ENCODE peak calls at places on chromosomes 1 and 21, in four cellular contexts. H is HL-60, C is K562, E is GM12878. N is an unnamed sample.

GRCh38 chr1:203439086-203439620 is 36.5 kb upstream of the PRELP start:
- DNase-seq in H (no peak), E (no peak), C (no peak), N (no peak)

GRCh38 chr1:18109756-18110597 is 2.4 kb downstream of the IGSF21 start:
- DNase-seq in C (peak), E (no peak), H (no peak), N (peak)

GRCh38 chr21:29072873-29073221 is 601 bp downstream of the CCT8 start:
- DNase-seq in H (no peak), C (no peak), E (no peak), N (no peak)

GRCh38 chr1:18908911-18909771 is 6.8 kb upstream of the ALDH4A1 start:
- DNase-seq in E (no peak), H (no peak), C (peak), N (no peak)

GRCh38 chr21:33554236-33554981 is 11.6 kb downstream of the SON start:
- DNase-seq in E (no peak), H (no peak), C (no peak), N (no peak)

GRCh38 chr1:27589841-27590426 is 14.0 kb downstream of the AHDC1 start:
- DNase-seq in C (no peak), H (no peak), E (no peak), N (no peak)

GRCh38 chr1:63693956-63694607 is 79.7 kb upstream of the ROR1 start:
- DNase-seq in H (no peak), C (no peak), E (no peak), N (peak)

GRCh38 chr1:156436319-156437043 is 64.1 kb downstream of the MEF2D start:
- DNase-seq in C (no peak), H (no peak), E (no peak), N (no peak)

GRCh38 chr1:192763756-192764155 is 45.1 kb upstream of the RGS2 start:
- DNase-seq in H (no peak), C (no peak), E (no peak), N (no peak)

GRCh38 chr1:39576016-39576657 is 453 bp downstream of the PABPC4 start:
- DNase-seq in H (no peak), E (no peak), C (peak), N (peak)

DNA sequence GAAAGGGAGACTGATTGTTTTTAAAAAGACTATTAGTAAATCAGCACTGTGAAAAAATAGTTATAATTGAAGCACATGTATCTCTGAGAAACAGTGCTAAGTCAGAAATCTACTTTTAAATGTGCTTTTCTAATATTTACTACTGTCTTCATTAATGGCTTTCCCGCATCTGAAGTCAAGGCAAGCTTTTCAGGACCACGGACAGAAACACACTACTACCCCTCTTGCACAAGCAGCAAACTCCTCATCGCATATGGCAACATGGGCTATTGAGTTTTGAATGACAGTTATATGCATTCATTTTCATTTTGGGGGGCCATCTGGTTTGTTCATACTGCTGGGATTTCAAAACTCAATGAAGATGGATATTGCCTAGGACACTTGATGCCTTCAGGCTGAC is 433.4 kb upstream of the CAMK1G start:
- DNase-seq in H (no peak), E (no peak), C (no peak), N (no peak)
- TF ChIP-seq SPI1 in H (no peak), E (no peak), C (no peak), N (no peak)

GRCh38 chr1:56639210-56639609 is 5.9 kb upstream of the PRKAA2 start:
- DNase-seq in C (no peak), E (no peak), H (no peak), N (no peak)
- TF ChIP-seq SPI1 in C (no peak), E (no peak), H (no peak), N (no peak)

GRCh38 chr1:185825556-185825955 is 91.4 kb downstream of the HMCN1 start:
- DNase-seq in C (no peak), E (no peak), H (no peak), N (no peak)
- TF ChIP-seq SPI1 in C (no peak), E (no peak), H (no peak), N (no peak)

DNA sequence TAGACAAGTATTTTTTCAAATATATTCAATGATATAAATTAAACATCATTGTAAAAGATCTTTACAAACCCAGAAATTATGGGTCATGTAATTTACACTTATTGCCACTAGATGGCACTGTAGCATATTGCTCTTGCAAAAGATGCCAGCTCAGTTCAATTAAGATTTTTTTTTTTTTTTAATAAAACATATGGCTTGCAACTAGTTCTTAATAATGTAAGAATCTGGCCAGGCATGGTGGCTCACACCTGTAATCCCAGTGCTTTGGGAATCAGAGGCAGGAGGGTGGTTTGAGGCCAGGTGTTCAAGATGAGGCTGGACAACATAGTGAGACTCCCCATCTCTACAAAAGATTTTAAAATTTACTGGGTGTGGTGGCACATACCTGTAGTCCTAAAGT is 49.4 kb upstream of the DESI2 start:
- DNase-seq in C (peak), H (no peak), E (no peak), N (peak)
- TF ChIP-seq SPI1 in C (no peak), H (no peak), E (no peak), N (no peak)

DNA sequence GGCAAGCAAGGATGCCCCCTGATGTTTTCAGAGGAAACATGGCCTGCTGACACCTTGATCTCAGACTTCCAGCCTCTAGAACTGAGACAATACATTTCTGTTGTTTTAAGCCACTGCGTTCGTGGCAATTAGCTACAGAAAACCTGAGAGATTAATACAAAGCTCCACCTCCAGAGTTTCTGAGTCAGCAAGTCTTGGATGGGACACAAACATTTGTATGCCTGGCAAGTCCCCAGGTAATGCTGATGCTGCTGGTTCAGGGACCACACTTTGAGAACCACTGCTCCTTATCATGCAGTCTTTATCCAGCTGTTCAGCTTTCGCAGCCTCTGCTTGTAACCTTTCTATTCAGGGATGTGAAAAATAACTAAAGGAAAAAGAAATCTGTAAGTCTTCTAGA is 565.7 kb upstream of the PLXNA2 start:
- DNase-seq in E (no peak), H (no peak), C (no peak), N (no peak)
- TF ChIP-seq SPI1 in E (no peak), H (no peak), C (no peak), N (no peak)

GRCh38 chr1:197905699-197906351 is 3.4 kb downstream of the C1orf53 start:
- DNase-seq in H (no peak), E (no peak), C (no peak), N (no peak)
- TF ChIP-seq SPI1 in H (no peak), E (no peak), C (no peak), N (no peak)

GRCh38 chr1:227942716-227943261 is 4.9 kb downstream of the WNT9A start:
- DNase-seq in C (no peak), H (no peak), E (no peak), N (no peak)

GRCh38 chr1:227942021-227942715 is 5.6 kb downstream of the WNT9A start:
- DNase-seq in E (no peak), C (no peak), H (no peak), N (no peak)

GRCh38 chr1:227941509-227942020 is 6.2 kb downstream of the WNT9A start:
- DNase-seq in C (no peak), H (no peak), E (no peak), N (no peak)

GRCh38 chr1:227944066-227944930 is 3.4 kb downstream of the WNT9A start:
- DNase-seq in C (no peak), E (no peak), H (no peak), N (no peak)

GRCh38 chr1:227943354-227943753 is 4.4 kb downstream of the WNT9A start:
- DNase-seq in H (no peak), C (no peak), E (no peak), N (no peak)
- TF ChIP-seq SPI1 in H (no peak), C (no peak), E (no peak), N (no peak)

N was measured in GM12891.